ENCODE peak calls at places on chromosomes 11 and 22, in five cellular contexts. N is adrenal gland, R is stomach, J is ovary, M is spleen. D is an unnamed sample.

GRCh38 chr11:71937826-71938225 is 9.0 kb downstream of the RNF121 start:
- DNase-seq in N (no peak), R (peak; percentile 53), J (no peak), M (no peak), D (no peak)

GRCh38 chr11:83194284-83195175 is 1.0 kb downstream of the ANKRD42 start:
- DNase-seq in N (peak; percentile 88), R (peak; percentile 62), J (peak; percentile 59), M (peak; percentile 93), D (peak; percentile 91)

GRCh38 chr22:31734512-31734911 is 15.4 kb downstream of the PRR14L start:
- DNase-seq in N (no peak), R (no peak), J (no peak), M (no peak), D (no peak)

GRCh38 chr11:128291043-128291442 is 296.3 kb downstream of the ETS1 start:
- DNase-seq in N (no peak), R (no peak), J (peak; percentile 13), M (peak; percentile 81), D (no peak)

GRCh38 chr11:119423459-119424254 is 685 bp upstream of the THY1 start:
- DNase-seq in N (no peak), R (no peak), J (no peak), M (no peak), D (no peak)

GRCh38 chr11:47375546-47376085 is 2.7 kb downstream of the SPI1 start:
- DNase-seq in N (no peak), R (no peak), J (no peak), M (peak; percentile 78), D (no peak)

GRCh38 chr11:95924414-95924760 is 480 bp upstream of the MTMR2 start:
- DNase-seq in N (no peak), R (no peak), J (no peak), M (no peak), D (no peak)

GRCh38 chr11:16012125-16012751 is 344.1 kb downstream of the SOX6 start:
- DNase-seq in N (no peak), R (no peak), J (no peak), M (no peak), D (no peak)

GRCh38 chr11:44948155-44948554 is 2.5 kb downstream of the TP53I11 start:
- DNase-seq in N (no peak), R (no peak), J (no peak), M (no peak), D (no peak)

GRCh38 chr22:30015846-30016245 is 64.4 kb upstream of the HORMAD2 start:
- DNase-seq in N (no peak), R (no peak), J (no peak), M (no peak), D (no peak)

GRCh38 chr11:64271339-64272132 is 12.9 kb downstream of the BAD start:
- DNase-seq in N (peak; percentile 95), R (peak; percentile 92), J (peak; percentile 91), M (peak; percentile 95), D (peak; percentile 95)

GRCh38 chr22:28116261-28116673 is 197.2 kb upstream of the PITPNB start:
- DNase-seq in N (peak; percentile 39), R (no peak), J (peak; percentile 49), M (no peak), D (no peak)

GRCh38 chr11:134261626-134262488 is 8.5 kb downstream of the ACAD8 start:
- DNase-seq in N (no peak), R (no peak), J (no peak), M (no peak), D (peak; percentile 54)

GRCh38 chr22:35089139-35089538 is 23.2 kb downstream of the ISX start:
- DNase-seq in N (no peak), R (no peak), J (no peak), M (no peak), D (no peak)

GRCh38 chr11:71133946-71134345 is 118.4 kb downstream of the SHANK2 start:
- DNase-seq in N (no peak), R (no peak), J (no peak), M (peak; percentile 22), D (no peak)

GRCh38 chr11:65931773-65932557 is 12.7 kb downstream of the DRAP1 start:
- DNase-seq in N (no peak), R (no peak), J (no peak), M (no peak), D (no peak)

GRCh38 chr11:112344040-112344413 is 83.4 kb upstream of the PLET1 start:
- DNase-seq in N (no peak), R (no peak), J (no peak), M (no peak), D (no peak)

GRCh38 chr11:61579398-61580291 is 1.2 kb downstream of the SYT7 start:
- DNase-seq in N (no peak), R (no peak), J (no peak), M (no peak), D (no peak)

GRCh38 chr11:71456831-71457230 is 3.8 kb downstream of the NADSYN1 start:
- DNase-seq in N (no peak), R (no peak), J (no peak), M (peak; percentile 55), D (peak; percentile 30)

GRCh38 chr11:83157755-83158473 is 983 bp downstream of the PCF11 start:
- DNase-seq in N (peak; percentile 60), R (peak; percentile 50), J (peak; percentile 71), M (peak; percentile 83), D (peak; percentile 81)

GRCh38 chr22:43389227-43389836 is 22.5 kb upstream of the MPPED1 start:
- DNase-seq in N (no peak), R (no peak), J (no peak), M (no peak), D (peak; percentile 14)
- TF ChIP-seq POLR2A in N (no peak), R (no peak), J (no peak), M (no peak), D (no peak)

GRCh38 chr11:68688881-68689280 is 4.5 kb downstream of the GAL start:
- DNase-seq in N (no peak), R (no peak), J (no peak), M (no peak), D (no peak)

GRCh38 chr11:68687986-68688385 is 3.6 kb downstream of the GAL start:
- DNase-seq in N (no peak), R (no peak), J (no peak), M (no peak), D (peak; percentile 59)

GRCh38 chr11:68690671-68691401 is 6.5 kb downstream of the GAL start:
- DNase-seq in N (no peak), R (no peak), J (no peak), M (no peak), D (no peak)

GRCh38 chr11:68691402-68691784 is 7.0 kb downstream of the GAL start:
- DNase-seq in N (no peak), R (no peak), J (no peak), M (no peak), D (peak; percentile 11)

GRCh38 chr11:68689737-68690625 is 5.6 kb downstream of the GAL start:
- DNase-seq in N (no peak), R (no peak), J (no peak), M (no peak), D (no peak)
- H3K27me3 ChIP-seq in N (peaks cover 13% of the 10 kb centered on the region), R (peaks cover 32% of the 10 kb centered on the region), J (peaks cover 4% of the 10 kb centered on the region), M (peaks cover 12% of the 10 kb centered on the region), D (peaks cover 49% of the 10 kb centered on the region)

GRCh38 chr22:26554956-26555355 is 35.0 kb downstream of the TPST2 start:
- DNase-seq in N (no peak), R (no peak), J (no peak), M (no peak), D (no peak)

GRCh38 chr22:26555478-26555877 is 34.5 kb downstream of the TPST2 start:
- DNase-seq in N (peak; percentile 43), R (no peak), J (no peak), M (no peak), D (no peak)

GRCh38 chr22:26552466-26552865 is 37.5 kb downstream of the TPST2 start:
- DNase-seq in N (no peak), R (no peak), J (no peak), M (no peak), D (no peak)

GRCh38 chr22:26551568-26551967 is 38.4 kb downstream of the TPST2 start:
- DNase-seq in N (no peak), R (no peak), J (no peak), M (no peak), D (no peak)

GRCh38 chr22:26553056-26553752 is 36.7 kb downstream of the TPST2 start:
- DNase-seq in N (no peak), R (no peak), J (no peak), M (no peak), D (no peak)
- H3K4me1 ChIP-seq in N (peaks cover 44% of the 10 kb centered on the region), R (no peaks in the 10 kb centered on the region), J (no peaks in the 10 kb centered on the region), M (peaks cover 65% of the 10 kb centered on the region), D (peaks cover 34% of the 10 kb centered on the region)

GRCh38 chr11:86951706-86952105 is 3.5 kb downstream of the FZD4 start:
- DNase-seq in N (no peak), R (no peak), J (no peak), M (no peak), D (no peak)
- TF ChIP-seq POLR2A in N (no peak), R (no peak), J (no peak), M (no peak), D (no peak)

DNA sequence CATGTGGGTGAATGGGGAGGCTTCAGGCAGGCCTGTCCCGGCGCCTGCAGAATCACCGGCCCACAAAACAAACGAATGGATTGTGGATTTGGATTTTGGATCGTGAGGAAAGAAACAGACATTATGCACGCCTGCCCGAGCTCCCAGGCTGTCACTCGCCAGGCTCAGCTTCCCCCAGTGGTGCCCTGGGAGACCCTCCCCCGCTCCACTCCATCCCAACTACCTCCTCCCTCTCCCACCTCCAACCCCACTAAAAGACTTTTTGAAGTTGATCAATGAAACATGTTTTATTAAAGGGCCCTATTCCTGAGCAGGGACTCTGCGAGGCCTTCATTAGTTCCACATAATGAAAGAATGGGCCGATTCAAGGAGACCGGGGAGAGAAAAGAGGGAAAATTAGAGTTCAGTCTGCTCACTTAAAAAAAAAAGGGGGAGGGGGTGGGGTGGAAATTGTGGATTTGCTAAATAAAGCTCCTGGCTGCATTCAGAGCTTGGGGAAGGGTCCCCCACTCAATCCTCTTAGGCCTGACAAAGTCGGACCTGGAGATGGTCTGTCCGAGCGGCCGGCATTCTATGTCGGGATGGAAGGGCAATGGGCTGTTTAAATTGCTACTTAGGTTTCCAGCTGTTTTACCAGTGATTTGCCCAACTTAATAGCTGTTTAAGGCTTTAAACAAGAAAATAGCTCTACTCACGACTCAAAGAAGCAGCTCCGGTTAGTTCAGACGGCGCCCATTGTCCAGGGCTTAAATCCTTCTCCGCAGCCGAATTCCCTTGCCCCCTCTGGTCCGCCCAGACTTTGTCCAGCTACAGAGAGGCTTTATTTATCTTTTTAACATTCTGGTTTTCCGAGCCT is 20.6 kb upstream of the SCUBE1 start:
- DNase-seq in N (no peak), R (no peak), J (no peak), M (no peak), D (no peak)
- H3K27me3 ChIP-seq in N (peaks cover 3% of the 10 kb centered on the region), R (no peaks in the 10 kb centered on the region), J (no peaks in the 10 kb centered on the region), M (no peaks in the 10 kb centered on the region), D (peaks cover 42% of the 10 kb centered on the region)